ENCODE peak calls at places on chromosomes 4 and X, in four cellular contexts. One of them, this sample, is unnamed.

GRCh38 chrX:4805559-4805958 is 1092.1 kb upstream of the PRKX start:
- DNase-seq in stimulated activated CD4-positive, alpha-beta T cell treated with anti-CD3 and anti-CD28 coated beads, Interleukin-15, amount 100 ng/mL, for 24 hours: no peak
- DNase-seq in cerebellar cortex: no peak
- DNase-seq in right atrium auricular region: no peak
- DNase-seq in this sample: no peak

GRCh38 chr4:174284181-174284886 is 623 bp downstream of the CEP44 start:
- DNase-seq in right atrium auricular region: no peak
- DNase-seq in stimulated activated CD4-positive, alpha-beta T cell treated with anti-CD3 and anti-CD28 coated beads, Interleukin-15, amount 100 ng/mL, for 24 hours: no peak
- DNase-seq in cerebellar cortex: peak
- DNase-seq in this sample: peak

GRCh38 chrX:119398974-119399771 is at the start of gene SLC25A43:
- DNase-seq in right atrium auricular region: no peak
- DNase-seq in stimulated activated CD4-positive, alpha-beta T cell treated with anti-CD3 and anti-CD28 coated beads, Interleukin-15, amount 100 ng/mL, for 24 hours: peak
- DNase-seq in cerebellar cortex: peak
- DNase-seq in this sample: no peak

GRCh38 chr4:76072760-76073159 is 1.7 kb upstream of the ART3 start:
- DNase-seq in stimulated activated CD4-positive, alpha-beta T cell treated with anti-CD3 and anti-CD28 coated beads, Interleukin-15, amount 100 ng/mL, for 24 hours: no peak
- DNase-seq in cerebellar cortex: no peak
- DNase-seq in right atrium auricular region: no peak
- DNase-seq in this sample: no peak

GRCh38 chrX:139750390-139750789 is 42.4 kb upstream of the MCF2 start:
- DNase-seq in cerebellar cortex: no peak
- DNase-seq in right atrium auricular region: no peak
- DNase-seq in stimulated activated CD4-positive, alpha-beta T cell treated with anti-CD3 and anti-CD28 coated beads, Interleukin-15, amount 100 ng/mL, for 24 hours: no peak
- DNase-seq in this sample: no peak

GRCh38 chrX:9988762-9989161 is 21.6 kb downstream of the CLDN34 start:
- DNase-seq in stimulated activated CD4-positive, alpha-beta T cell treated with anti-CD3 and anti-CD28 coated beads, Interleukin-15, amount 100 ng/mL, for 24 hours: no peak
- DNase-seq in cerebellar cortex: peak
- DNase-seq in right atrium auricular region: no peak
- DNase-seq in this sample: no peak

GRCh38 chr4:176569301-176569700 is 223.4 kb downstream of the VEGFC start:
- DNase-seq in right atrium auricular region: no peak
- DNase-seq in cerebellar cortex: no peak
- DNase-seq in stimulated activated CD4-positive, alpha-beta T cell treated with anti-CD3 and anti-CD28 coated beads, Interleukin-15, amount 100 ng/mL, for 24 hours: no peak
- DNase-seq in this sample: no peak

GRCh38 chrX:74902806-74903205 is 22.4 kb downstream of the NEXMIF start:
- DNase-seq in right atrium auricular region: no peak
- DNase-seq in stimulated activated CD4-positive, alpha-beta T cell treated with anti-CD3 and anti-CD28 coated beads, Interleukin-15, amount 100 ng/mL, for 24 hours: no peak
- DNase-seq in cerebellar cortex: no peak
- DNase-seq in this sample: no peak

GRCh38 chrX:37350034-37350365 is 836 bp downstream of the PRRG1 start:
- DNase-seq in stimulated activated CD4-positive, alpha-beta T cell treated with anti-CD3 and anti-CD28 coated beads, Interleukin-15, amount 100 ng/mL, for 24 hours: no peak
- DNase-seq in cerebellar cortex: no peak
- DNase-seq in right atrium auricular region: no peak
- DNase-seq in this sample: no peak

GRCh38 chr4:145734576-145735329 is 54.8 kb downstream of the C4orf51 start:
- DNase-seq in cerebellar cortex: peak
- DNase-seq in right atrium auricular region: peak
- DNase-seq in stimulated activated CD4-positive, alpha-beta T cell treated with anti-CD3 and anti-CD28 coated beads, Interleukin-15, amount 100 ng/mL, for 24 hours: peak
- DNase-seq in this sample: peak

GRCh38 chr4:95546866-95547707 is 1.7 kb downstream of the UNC5C start:
- DNase-seq in stimulated activated CD4-positive, alpha-beta T cell treated with anti-CD3 and anti-CD28 coated beads, Interleukin-15, amount 100 ng/mL, for 24 hours: no peak
- DNase-seq in right atrium auricular region: no peak
- DNase-seq in cerebellar cortex: peak
- DNase-seq in this sample: no peak

GRCh38 chr4:120922390-120923200 is at the start of gene PRDM5:
- DNase-seq in stimulated activated CD4-positive, alpha-beta T cell treated with anti-CD3 and anti-CD28 coated beads, Interleukin-15, amount 100 ng/mL, for 24 hours: peak
- DNase-seq in right atrium auricular region: peak
- DNase-seq in cerebellar cortex: peak
- DNase-seq in this sample: peak

GRCh38 chr4:6415306-6415705 is 57.1 kb downstream of the PPP2R2C start:
- DNase-seq in right atrium auricular region: no peak
- DNase-seq in cerebellar cortex: no peak
- DNase-seq in stimulated activated CD4-positive, alpha-beta T cell treated with anti-CD3 and anti-CD28 coated beads, Interleukin-15, amount 100 ng/mL, for 24 hours: no peak
- DNase-seq in this sample: no peak

GRCh38 chr4:156168288-156168687 is 214.6 kb upstream of the CTSO start:
- DNase-seq in right atrium auricular region: no peak
- DNase-seq in stimulated activated CD4-positive, alpha-beta T cell treated with anti-CD3 and anti-CD28 coated beads, Interleukin-15, amount 100 ng/mL, for 24 hours: no peak
- DNase-seq in cerebellar cortex: no peak
- DNase-seq in this sample: no peak

GRCh38 chr4:185702147-185702663 is 109.8 kb downstream of the SORBS2 start:
- DNase-seq in stimulated activated CD4-positive, alpha-beta T cell treated with anti-CD3 and anti-CD28 coated beads, Interleukin-15, amount 100 ng/mL, for 24 hours: no peak
- DNase-seq in right atrium auricular region: no peak
- DNase-seq in cerebellar cortex: no peak
- DNase-seq in this sample: no peak

GRCh38 chr4:182752158-182752910 is 164.9 kb downstream of the DCTD start:
- DNase-seq in stimulated activated CD4-positive, alpha-beta T cell treated with anti-CD3 and anti-CD28 coated beads, Interleukin-15, amount 100 ng/mL, for 24 hours: no peak
- DNase-seq in right atrium auricular region: no peak
- DNase-seq in cerebellar cortex: no peak
- DNase-seq in this sample: peak

GRCh38 chrX:124829930-124830329 is 483.6 kb downstream of the SH2D1A start:
- DNase-seq in stimulated activated CD4-positive, alpha-beta T cell treated with anti-CD3 and anti-CD28 coated beads, Interleukin-15, amount 100 ng/mL, for 24 hours: peak
- DNase-seq in cerebellar cortex: no peak
- DNase-seq in right atrium auricular region: no peak
- DNase-seq in this sample: no peak

GRCh38 chrX:17792842-17793241 is 55.5 kb downstream of the SCML1 start:
- DNase-seq in right atrium auricular region: no peak
- DNase-seq in stimulated activated CD4-positive, alpha-beta T cell treated with anti-CD3 and anti-CD28 coated beads, Interleukin-15, amount 100 ng/mL, for 24 hours: no peak
- DNase-seq in cerebellar cortex: no peak
- DNase-seq in this sample: no peak

GRCh38 chr4:109410226-109410625 is 23.4 kb upstream of the SEC24B start:
- DNase-seq in right atrium auricular region: no peak
- DNase-seq in stimulated activated CD4-positive, alpha-beta T cell treated with anti-CD3 and anti-CD28 coated beads, Interleukin-15, amount 100 ng/mL, for 24 hours: no peak
- DNase-seq in cerebellar cortex: no peak
- DNase-seq in this sample: no peak

GRCh38 chr4:153153339-153153851 is 50.8 kb upstream of the TRIM2 start:
- DNase-seq in cerebellar cortex: peak
- DNase-seq in right atrium auricular region: no peak
- DNase-seq in stimulated activated CD4-positive, alpha-beta T cell treated with anti-CD3 and anti-CD28 coated beads, Interleukin-15, amount 100 ng/mL, for 24 hours: peak
- DNase-seq in this sample: no peak